ENCODE peak calls at places on chromosome 1, in ten cellular contexts. M is uterus, A is ovary, N is sigmoid colon, U is HCT116, X is adrenal gland, O is heart left ventricle, Y is prostate gland, B is GM12892, Q is tibial nerve. W is an unnamed sample.
A peak's percentile ranks its signal among the peaks of the same experiment; 100 is the strongest.

GRCh38 chr1:221648201-221648600 is 93.7 kb downstream of the DUSP10 start:
- DNase-seq in M (no peak), A (no peak), N (no peak), U (no peak), X (no peak), O (no peak), Y (no peak), B (no peak), Q (no peak), W (no peak)

GRCh38 chr1:233940908-233941307 is 36.4 kb downstream of the SLC35F3 start:
- DNase-seq in M (no peak), A (no peak), N (no peak), U (no peak), X (no peak), O (no peak), Y (no peak), B (no peak), Q (no peak), W (no peak)

GRCh38 chr1:190711069-190711468 is 233.4 kb upstream of the BRINP3 start:
- DNase-seq in M (no peak), A (no peak), N (no peak), U (no peak), X (no peak), O (no peak), Y (no peak), B (no peak), Q (no peak), W (no peak)

GRCh38 chr1:107879338-107879737 is 85.6 kb downstream of the VAV3 start:
- DNase-seq in M (no peak), A (no peak), N (no peak), U (no peak), X (no peak), O (no peak), Y (no peak), B (no peak), Q (no peak), W (peak; percentile 45)

GRCh38 chr1:23436520-23437354 is 12.2 kb upstream of the TCEA3 start:
- DNase-seq in M (no peak), A (peak; percentile 68), N (no peak), U (no peak), X (peak; percentile 53), O (no peak), Y (no peak), B (no peak), Q (no peak), W (no peak)

GRCh38 chr1:27000817-27001460 is 7.4 kb downstream of the TRNP1 start:
- DNase-seq in M (peak; percentile 61), A (no peak), N (peak; percentile 77), U (no peak), X (no peak), O (no peak), Y (no peak), B (no peak), Q (no peak), W (no peak)

GRCh38 chr1:86822463-86822862 is 91.5 kb downstream of the SELENOF start:
- DNase-seq in M (no peak), A (no peak), N (no peak), U (no peak), X (no peak), O (no peak), Y (no peak), B (no peak), Q (no peak), W (no peak)

GRCh38 chr1:206430031-206430983 is 40.0 kb upstream of the IKBKE start:
- DNase-seq in M (peak; percentile 55), A (no peak), N (no peak), U (no peak), X (no peak), O (peak; percentile 29), Y (no peak), B (no peak), Q (no peak), W (no peak)

DNA sequence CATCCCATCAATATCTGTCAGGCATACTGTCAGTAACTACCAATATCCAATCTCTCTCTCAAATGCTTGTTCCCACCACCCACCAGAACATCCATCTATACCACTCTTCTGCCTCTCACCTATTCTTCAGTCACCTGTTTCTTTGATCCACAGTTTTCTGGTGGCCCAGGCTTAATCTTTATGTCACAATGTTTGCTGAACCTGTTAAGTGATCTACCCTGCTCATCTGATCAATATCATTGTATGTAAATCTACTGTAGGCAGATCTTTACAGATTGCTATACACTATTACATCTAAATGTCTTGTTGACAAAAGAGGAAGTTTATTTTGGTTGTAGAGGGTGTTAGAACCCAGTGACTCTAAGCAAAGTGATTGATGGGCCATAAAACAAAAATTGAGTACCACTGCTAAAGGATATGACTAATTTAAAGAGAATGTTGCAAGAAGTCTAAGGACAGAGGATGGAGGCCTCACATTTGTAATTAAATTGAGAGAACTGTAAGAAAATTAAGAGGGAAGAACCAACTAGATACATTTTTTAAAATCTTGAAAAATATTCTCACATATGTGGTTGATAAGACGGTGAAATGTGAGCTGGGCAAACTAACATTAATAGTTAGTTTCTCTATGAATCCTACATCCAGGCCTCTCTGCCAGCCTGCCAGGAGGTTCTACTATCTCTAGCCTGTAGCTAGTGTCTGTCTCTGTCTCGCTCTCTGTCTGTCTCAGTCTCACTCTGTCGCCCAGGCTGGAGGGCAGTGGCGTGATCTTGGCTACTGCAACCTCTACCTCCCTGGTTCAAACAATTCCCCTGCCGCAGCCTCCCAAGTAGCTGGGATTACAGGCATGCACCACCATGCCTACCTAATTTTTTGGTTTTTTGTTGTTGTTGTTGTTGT is 34.1 kb downstream of the EGLN1 start:
- DNase-seq in M (no peak), A (no peak), N (no peak), U (no peak), X (no peak), O (no peak), Y (no peak), B (no peak), Q (no peak), W (no peak)
- TF ChIP-seq POLR2A in M (no peak), A (no peak), N (no peak), U (no peak), X (no peak), O (no peak), Y (no peak), B (no peak), Q (no peak), W (no peak)

GRCh38 chr1:100132566-100133477 is at the start of the genes SASS6 and TRMT13:
- DNase-seq in M (peak; percentile 96), A (peak; percentile 95), N (peak; percentile 98), U (peak; percentile 97), X (peak; percentile 98), O (peak; percentile 98), Y (peak; percentile 98), B (peak; percentile 50), Q (peak; percentile 89), W (peak; percentile 97)
- TF ChIP-seq POLR2A in M (no peak), A (no peak), N (no peak), U (peak; percentile 67), X (no peak), O (no peak), Y (no peak), B (peak; percentile 62), Q (no peak), W (peak; percentile 76)

GRCh38 chr1:65419681-65420589 is 533 bp upstream of the LEPR start:
- DNase-seq in M (peak; percentile 99), A (peak; percentile 99), N (peak; percentile 99), U (peak; percentile 96), X (peak; percentile 99), O (peak; percentile 99), Y (peak; percentile 98), B (peak; percentile 84), Q (peak; percentile 95), W (peak; percentile 100)

GRCh38 chr1:65420590-65421340 is at the start of the genes LEPR and LEPROT:
- DNase-seq in M (no peak), A (no peak), N (peak; percentile 64), U (no peak), X (no peak), O (no peak), Y (no peak), B (peak; percentile 80), Q (no peak), W (no peak)

GRCh38 chr1:65422241-65423203 is 2.1 kb downstream of the LEPR start:
- DNase-seq in M (no peak), A (no peak), N (no peak), U (no peak), X (peak; percentile 49), O (no peak), Y (no peak), B (no peak), Q (no peak), W (peak; percentile 44)

GRCh38 chr1:65423884-65424655 is 3.6 kb downstream of the LEPR start:
- DNase-seq in M (no peak), A (no peak), N (no peak), U (peak; percentile 70), X (peak; percentile 58), O (no peak), Y (no peak), B (no peak), Q (no peak), W (peak; percentile 79)

DNA sequence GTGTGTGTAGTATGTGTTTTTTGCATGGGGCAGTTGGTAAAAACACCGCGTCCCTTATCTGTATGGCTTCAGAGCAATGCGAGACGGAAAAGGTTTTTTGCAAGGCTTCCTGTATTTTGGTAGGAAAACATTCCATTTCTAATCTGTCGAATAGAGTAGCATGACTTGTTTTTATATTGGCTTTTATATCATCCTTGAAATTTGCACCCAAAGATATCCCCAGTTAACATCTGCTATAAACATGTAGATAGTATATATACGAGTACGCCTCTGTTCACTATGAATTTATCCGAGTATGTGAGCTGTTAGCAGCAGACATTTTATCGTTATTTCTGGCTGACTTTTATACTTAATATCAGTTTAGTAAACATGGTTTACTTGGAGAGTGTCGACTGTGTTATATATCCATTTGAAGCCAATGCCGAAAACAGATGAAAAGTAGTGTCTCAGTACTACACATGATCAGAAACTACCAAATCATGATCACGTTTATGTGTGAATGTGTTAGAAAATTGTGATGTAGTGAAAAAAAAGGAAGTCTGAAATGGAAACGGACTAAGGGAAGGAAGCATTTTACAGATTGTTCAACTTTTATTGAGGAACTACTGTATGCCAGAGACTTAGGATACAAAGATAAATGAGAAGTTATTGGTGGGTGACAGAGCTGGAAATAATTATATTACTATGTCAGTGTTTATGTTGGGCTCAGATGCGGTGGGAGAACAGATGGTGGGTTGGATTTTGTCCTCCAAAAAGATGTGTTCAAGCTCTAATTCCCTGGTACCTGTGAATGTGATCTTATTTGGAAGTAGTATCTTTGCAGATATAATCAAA is 1.1 kb downstream of the LEPR start:
- DNase-seq in M (no peak), A (no peak), N (no peak), U (no peak), X (no peak), O (no peak), Y (no peak), B (no peak), Q (no peak), W (peak; percentile 80)
- TF ChIP-seq POLR2A in M (no peak), A (no peak), N (no peak), U (no peak), X (no peak), O (no peak), Y (no peak), B (no peak), Q (no peak), W (no peak)

GRCh38 chr1:47244339-47244862 is 12.4 kb upstream of the TAL1 start:
- DNase-seq in M (no peak), A (no peak), N (no peak), U (no peak), X (no peak), O (no peak), Y (no peak), B (no peak), Q (no peak), W (no peak)

GRCh38 chr1:47243910-47244309 is 11.9 kb upstream of the TAL1 start:
- DNase-seq in M (no peak), A (no peak), N (no peak), U (no peak), X (no peak), O (no peak), Y (no peak), B (no peak), Q (no peak), W (no peak)

GRCh38 chr1:47252369-47252768 is 20.3 kb upstream of the TAL1 start:
- DNase-seq in M (no peak), A (no peak), N (no peak), U (no peak), X (no peak), O (no peak), Y (no peak), B (no peak), Q (no peak), W (no peak)

GRCh38 chr1:47252795-47253194 is 20.8 kb upstream of the TAL1 start:
- DNase-seq in M (no peak), A (no peak), N (no peak), U (no peak), X (no peak), O (no peak), Y (no peak), B (no peak), Q (no peak), W (no peak)

DNA sequence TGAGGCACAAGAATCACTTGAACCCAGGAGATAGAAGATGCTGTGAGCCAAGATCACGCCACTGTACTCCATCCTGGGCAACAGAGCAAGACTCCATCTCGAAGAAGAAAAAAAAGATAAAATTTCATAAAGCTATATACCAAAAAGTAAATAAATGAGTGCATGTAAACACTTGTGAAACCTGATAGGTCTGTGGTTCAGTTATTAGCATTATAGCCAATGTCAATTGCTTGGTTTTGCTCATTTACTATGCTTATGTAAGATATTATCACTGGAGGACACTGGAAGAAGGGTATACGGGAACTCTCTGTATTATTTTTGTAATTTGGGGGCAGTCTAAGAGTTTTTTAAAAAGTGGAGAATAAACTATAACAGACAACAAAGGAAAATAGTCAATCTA is 17.7 kb upstream of the TAL1 start:
- DNase-seq in M (no peak), A (no peak), N (no peak), U (no peak), X (no peak), O (no peak), Y (no peak), B (no peak), Q (no peak), W (no peak)
- TF ChIP-seq POLR2A in M (no peak), A (no peak), N (no peak), U (no peak), X (no peak), O (no peak), Y (no peak), B (no peak), Q (no peak), W (no peak)